ENCODE peak calls at places on chromosomes 13 and 19, in five cellular contexts. S is A673, V is K562, P is H1, B is fibroblast of lung. O is an unnamed sample.

GRCh38 chr19:43784251-43784980 is 3.6 kb upstream of the KCNN4 start:
- DNase-seq in S (no peak), V (peak; percentile 94), P (no peak), B (peak; percentile 87), O (peak; percentile 37)

GRCh38 chr13:102100234-102100633 is 301.6 kb downstream of the FGF14 start:
- DNase-seq in S (no peak), V (no peak), P (no peak), B (no peak), O (no peak)

GRCh38 chr19:7978196-7978825 is 27.1 kb downstream of the ELAVL1 start:
- DNase-seq in S (no peak), V (no peak), P (no peak), B (no peak), O (no peak)

GRCh38 chr13:23129329-23129728 is 51.5 kb upstream of the SGCG start:
- DNase-seq in S (no peak), V (no peak), P (no peak), B (no peak), O (no peak)

GRCh38 chr19:6753178-6754031 is 13.8 kb downstream of the SH2D3A start:
- DNase-seq in S (peak; percentile 96), V (peak; percentile 95), P (peak; percentile 97), B (peak; percentile 59), O (no peak)

GRCh38 chr19:37885392-37885791 is 21.0 kb downstream of the WDR87 start:
- DNase-seq in S (no peak), V (no peak), P (no peak), B (no peak), O (no peak)

GRCh38 chr13:51269039-51269438 is 46.8 kb downstream of the FAM124A start:
- DNase-seq in S (no peak), V (no peak), P (no peak), B (peak; percentile 60), O (no peak)

GRCh38 chr13:66501187-66501586 is 728.9 kb downstream of the PCDH9 start:
- DNase-seq in S (no peak), V (no peak), P (no peak), B (peak; percentile 55), O (no peak)

GRCh38 chr19:57664269-57665127 is 4.2 kb upstream of the ZSCAN4 start:
- DNase-seq in S (peak; percentile 39), V (peak; percentile 55), P (no peak), B (peak; percentile 50), O (no peak)

GRCh38 chr13:46665630-46666482 is 112.9 kb downstream of the LRCH1 start:
- DNase-seq in S (peak; percentile 66), V (no peak), P (no peak), B (no peak), O (no peak)

GRCh38 chr13:104206450-104207044 is 1140.3 kb upstream of the SLC10A2 start:
- DNase-seq in S (no peak), V (no peak), P (no peak), B (no peak), O (no peak)

GRCh38 chr19:756232-756631 is 5.3 kb downstream of the MISP start:
- DNase-seq in S (peak; percentile 62), V (peak; percentile 61), P (no peak), B (peak; percentile 66), O (peak; percentile 53)

GRCh38 chr19:3370214-3370720 is 3.9 kb downstream of the NFIC start:
- DNase-seq in S (no peak), V (no peak), P (no peak), B (no peak), O (no peak)

GRCh38 chr13:37412271-37412683 is 186.3 kb downstream of the POSTN start:
- DNase-seq in S (no peak), V (no peak), P (no peak), B (peak; percentile 82), O (no peak)

GRCh38 chr19:33348301-33349010 is 25.1 kb upstream of the CEBPG start:
- DNase-seq in S (no peak), V (no peak), P (no peak), B (peak; percentile 23), O (no peak)

GRCh38 chr19:29487432-29487831 is 38.4 kb upstream of the VSTM2B start:
- DNase-seq in S (no peak), V (no peak), P (no peak), B (no peak), O (no peak)

GRCh38 chr13:41960195-41960699 is 662 bp downstream of the VWA8 start:
- DNase-seq in S (peak; percentile 37), V (peak; percentile 40), P (no peak), B (peak; percentile 38), O (peak; percentile 11)

GRCh38 chr19:38034153-38034835 is 127.3 kb downstream of the SIPA1L3 start:
- DNase-seq in S (peak; percentile 19), V (no peak), P (no peak), B (peak; percentile 89), O (no peak)

GRCh38 chr13:70613295-70613694 is 505.0 kb upstream of the KLHL1 start:
- DNase-seq in S (no peak), V (no peak), P (no peak), B (no peak), O (no peak)

GRCh38 chr19:38023245-38023644 is 116.2 kb downstream of the SIPA1L3 start:
- DNase-seq in S (no peak), V (no peak), P (no peak), B (peak; percentile 82), O (no peak)

GRCh38 chr13:42334329-42334706 is 62.4 kb downstream of the AKAP11 start:
- DNase-seq in S (no peak), V (no peak), P (peak; percentile 13), B (no peak), O (peak; percentile 65)

GRCh38 chr13:59537500-59537899 is 626.2 kb downstream of the DIAPH3 start:
- DNase-seq in S (no peak), V (no peak), P (no peak), B (no peak), O (no peak)

GRCh38 chr13:110433014-110433413 is 125.9 kb downstream of the COL4A2 start:
- DNase-seq in S (no peak), V (no peak), P (no peak), B (no peak), O (no peak)

GRCh38 chr19:58021541-58022282 is 12.1 kb upstream of the ZSCAN1 start:
- DNase-seq in S (peak; percentile 69), V (peak; percentile 37), P (no peak), B (peak; percentile 25), O (peak; percentile 8)

GRCh38 chr13:97883356-97883755 is 70.1 kb upstream of the IPO5 start:
- DNase-seq in S (no peak), V (no peak), P (no peak), B (peak; percentile 53), O (no peak)

GRCh38 chr19:40533508-40533907 is 43.2 kb upstream of the SHKBP1 start:
- DNase-seq in S (no peak), V (no peak), P (no peak), B (no peak), O (no peak)

GRCh38 chr19:40534148-40534547 is 42.5 kb upstream of the SHKBP1 start:
- DNase-seq in S (no peak), V (no peak), P (no peak), B (no peak), O (no peak)

GRCh38 chr19:40543029-40543597 is 33.6 kb upstream of the SHKBP1 start:
- DNase-seq in S (no peak), V (no peak), P (no peak), B (no peak), O (no peak)

GRCh38 chr19:40542197-40542859 is 34.3 kb upstream of the SHKBP1 start:
- DNase-seq in S (peak; percentile 40), V (no peak), P (no peak), B (peak; percentile 25), O (no peak)

GRCh38 chr19:40539070-40539469 is 37.6 kb upstream of the SHKBP1 start:
- DNase-seq in S (no peak), V (no peak), P (no peak), B (no peak), O (no peak)
- TF ChIP-seq CTCF in S (no peak), V (peak; percentile 9), P (peak; percentile 12), B (no peak), O (no peak)

DNA sequence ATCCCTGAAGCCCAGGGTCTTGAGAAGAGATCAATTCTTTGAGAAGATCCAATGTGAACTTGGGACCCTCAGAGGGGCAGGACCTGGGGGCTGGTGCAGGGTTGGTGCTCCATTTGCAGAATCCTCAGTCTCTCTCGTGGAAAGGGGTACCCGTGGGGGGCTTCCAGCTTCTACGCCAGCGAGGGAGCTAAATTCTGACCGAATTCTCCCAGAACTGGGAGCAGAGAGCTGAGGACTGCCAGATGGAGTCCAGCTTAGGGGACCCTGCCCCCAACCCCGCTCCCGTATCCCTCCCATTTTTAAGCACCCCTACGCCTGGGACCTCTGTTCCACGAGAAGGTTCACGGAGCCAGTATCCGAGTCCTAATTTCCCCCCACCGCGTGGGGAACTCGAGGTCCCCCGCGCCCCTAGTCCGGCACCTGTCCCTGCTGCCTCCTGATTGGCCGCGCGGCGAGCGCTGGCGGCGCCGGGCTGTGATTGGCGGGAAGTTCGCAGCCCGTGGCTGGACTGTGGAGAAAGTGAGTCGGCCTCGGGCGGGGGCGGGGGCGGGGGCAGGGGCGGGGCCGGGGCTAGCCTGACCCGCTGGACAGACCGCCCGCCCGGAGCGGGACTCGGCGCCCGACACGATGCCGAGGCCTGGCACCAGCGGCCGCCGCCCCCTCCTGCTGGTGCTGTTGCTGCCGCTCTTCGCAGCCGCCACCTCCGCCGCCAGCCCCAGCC is 4.4 kb upstream of the LTBP4 start:
- DNase-seq in S (no peak), V (peak; percentile 93), P (no peak), B (peak; percentile 60), O (no peak)
- TF ChIP-seq EZH2 in S (no peak), V (no peak), P (no peak), B (no peak), O (no peak)

GRCh38 chr13:74794147-74794546 is 659.9 kb upstream of the KLF12 start:
- DNase-seq in S (peak; percentile 14), V (no peak), P (no peak), B (no peak), O (no peak)

GRCh38 chr13:74795526-74795925 is 661.3 kb upstream of the KLF12 start:
- DNase-seq in S (no peak), V (no peak), P (no peak), B (no peak), O (no peak)

GRCh38 chr13:74796126-74796643 is 662.0 kb upstream of the KLF12 start:
- DNase-seq in S (no peak), V (no peak), P (no peak), B (no peak), O (no peak)

DNA sequence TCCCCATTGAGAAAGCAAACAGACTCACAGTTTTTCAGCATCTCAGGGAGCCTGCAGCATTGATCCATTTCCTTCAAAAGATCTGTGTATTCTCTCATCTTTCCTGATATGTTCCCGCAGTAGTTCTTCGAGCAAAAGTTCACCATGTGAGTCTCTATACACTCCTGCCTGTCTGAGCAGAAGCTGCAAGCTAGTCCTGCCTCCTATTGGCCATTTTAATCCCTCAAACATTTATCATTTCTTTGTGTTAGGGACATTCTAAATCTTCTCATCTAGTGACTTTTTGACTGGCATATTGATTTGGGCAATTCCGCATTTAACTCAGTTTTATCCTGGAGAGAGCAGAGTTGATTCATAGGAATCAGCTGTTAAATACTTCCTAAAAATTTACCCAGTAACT is 660.4 kb upstream of the KLF12 start:
- DNase-seq in S (peak; percentile 23), V (no peak), P (no peak), B (no peak), O (no peak)
- TF ChIP-seq CTCF in S (peak; percentile 39), V (no peak), P (no peak), B (peak; percentile 9), O (no peak)

DNA sequence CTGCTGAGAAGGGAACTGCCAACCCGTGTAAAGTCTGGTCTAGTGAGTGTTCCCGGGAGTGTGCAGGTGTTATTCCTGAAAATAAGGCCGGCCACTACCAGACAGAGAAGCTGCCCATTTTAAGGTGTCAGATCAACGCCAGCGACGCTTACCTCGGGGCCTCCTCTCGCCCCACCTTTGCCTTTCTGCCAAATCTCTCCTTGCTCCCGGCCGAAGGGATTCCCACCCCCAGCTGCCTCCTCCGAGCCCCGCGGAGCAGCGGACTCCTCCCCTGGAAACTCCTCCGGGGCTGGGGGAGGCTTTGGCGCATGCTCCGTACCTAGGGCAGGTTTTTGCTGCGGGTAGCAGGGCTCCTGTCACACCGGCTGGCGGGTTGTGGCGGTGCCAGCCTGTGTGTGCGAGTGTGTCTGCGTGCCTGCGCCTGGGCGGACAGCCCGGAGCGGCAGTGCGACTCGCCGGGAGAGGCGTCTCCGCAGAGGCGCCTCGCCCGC is at the start of gene HS6ST3:
- DNase-seq in S (peak; percentile 31), V (no peak), P (peak; percentile 38), B (peak; percentile 14), O (peak; percentile 61)
- TF ChIP-seq EZH2 in S (peak; percentile 84), V (peak; percentile 57), P (peak; percentile 68), B (peak; percentile 79), O (no peak)

O was measured in MM.1S.